ENCODE peak calls at places on chromosomes 13 and 19, in nine cellular contexts. R is transverse colon, U is breast epithelium, G is H1, Z is suprapubic skin, O is prostate gland, M is K562, E is stomach, F is GM12891. S is an unnamed sample.
A peak's percentile ranks its signal among the peaks of the same experiment; 100 is the strongest.

GRCh38 chr13:44767257-44767656 is 191.1 kb upstream of the TSC22D1 start:
- DNase-seq in R (no peak), U (no peak), G (no peak), Z (no peak), O (no peak), M (no peak), E (no peak), F (no peak), S (no peak)

GRCh38 chr13:113935081-113935511 is 38.8 kb downstream of the C13orf46 start:
- DNase-seq in R (no peak), U (no peak), G (no peak), Z (peak; percentile 50), O (no peak), M (no peak), E (no peak), F (no peak), S (no peak)

GRCh38 chr19:53183146-53183545 is 10.0 kb downstream of the ZNF665 start:
- DNase-seq in R (no peak), U (no peak), G (no peak), Z (no peak), O (no peak), M (no peak), E (no peak), F (no peak), S (no peak)

GRCh38 chr13:50170447-50171037 is 155.3 kb downstream of the KCNRG start:
- DNase-seq in R (no peak), U (no peak), G (no peak), Z (no peak), O (no peak), M (no peak), E (no peak), F (no peak), S (no peak)

GRCh38 chr19:46056536-46056935 is 15.7 kb upstream of the IGFL4 start:
- DNase-seq in R (no peak), U (peak; percentile 60), G (no peak), Z (no peak), O (no peak), M (no peak), E (no peak), F (no peak), S (no peak)

GRCh38 chr13:32314968-32315254 is 252 bp downstream of the ZAR1L start:
- DNase-seq in R (peak; percentile 35), U (peak; percentile 40), G (no peak), Z (no peak), O (no peak), M (peak; percentile 26), E (peak; percentile 29), F (peak; percentile 16), S (no peak)

GRCh38 chr13:27283906-27284523 is 13.4 kb downstream of the RASL11A start:
- DNase-seq in R (peak; percentile 21), U (no peak), G (no peak), Z (no peak), O (no peak), M (peak; percentile 13), E (no peak), F (no peak), S (no peak)

GRCh38 chr13:83248751-83249150 is 633.5 kb downstream of the SLITRK1 start:
- DNase-seq in R (no peak), U (peak; percentile 71), G (no peak), Z (no peak), O (no peak), M (no peak), E (no peak), F (no peak), S (no peak)

GRCh38 chr19:4704317-4704673 is 19.3 kb downstream of the DPP9 start:
- DNase-seq in R (no peak), U (no peak), G (no peak), Z (no peak), O (no peak), M (no peak), E (no peak), F (no peak), S (no peak)

GRCh38 chr13:107650081-107650701 is 565.1 kb downstream of the LIG4 start:
- DNase-seq in R (peak; percentile 13), U (no peak), G (peak; percentile 47), Z (no peak), O (no peak), M (peak; percentile 7), E (peak; percentile 53), F (no peak), S (no peak)

GRCh38 chr13:39279077-39279476 is 240.8 kb downstream of the NHLRC3 start:
- DNase-seq in R (no peak), U (no peak), G (no peak), Z (no peak), O (no peak), M (no peak), E (no peak), F (no peak), S (no peak)

GRCh38 chr19:21750586-21751128 is 16.7 kb downstream of the ZNF100 start:
- DNase-seq in R (no peak), U (no peak), G (no peak), Z (no peak), O (no peak), M (no peak), E (no peak), F (no peak), S (no peak)

GRCh38 chr19:53703361-53703760 is 71.6 kb downstream of the DPRX start:
- DNase-seq in R (no peak), U (no peak), G (no peak), Z (no peak), O (no peak), M (no peak), E (no peak), F (no peak), S (no peak)

GRCh38 chr19:46633130-46633529 is 2.9 kb downstream of the GNG8 start:
- DNase-seq in R (no peak), U (no peak), G (no peak), Z (no peak), O (no peak), M (no peak), E (no peak), F (no peak), S (no peak)

GRCh38 chr13:106230450-106230849 is 305.0 kb downstream of the EFNB2 start:
- DNase-seq in R (no peak), U (no peak), G (no peak), Z (no peak), O (no peak), M (no peak), E (no peak), F (no peak), S (no peak)

GRCh38 chr19:19115954-19116353 is 22.3 kb downstream of the TMEM161A start:
- DNase-seq in R (peak; percentile 55), U (no peak), G (no peak), Z (no peak), O (no peak), M (peak; percentile 68), E (peak; percentile 29), F (no peak), S (peak; percentile 58)

GRCh38 chr19:41505105-41505504 is 62.1 kb downstream of the ERICH4 start:
- DNase-seq in R (no peak), U (no peak), G (no peak), Z (no peak), O (no peak), M (no peak), E (no peak), F (no peak), S (no peak)

DNA sequence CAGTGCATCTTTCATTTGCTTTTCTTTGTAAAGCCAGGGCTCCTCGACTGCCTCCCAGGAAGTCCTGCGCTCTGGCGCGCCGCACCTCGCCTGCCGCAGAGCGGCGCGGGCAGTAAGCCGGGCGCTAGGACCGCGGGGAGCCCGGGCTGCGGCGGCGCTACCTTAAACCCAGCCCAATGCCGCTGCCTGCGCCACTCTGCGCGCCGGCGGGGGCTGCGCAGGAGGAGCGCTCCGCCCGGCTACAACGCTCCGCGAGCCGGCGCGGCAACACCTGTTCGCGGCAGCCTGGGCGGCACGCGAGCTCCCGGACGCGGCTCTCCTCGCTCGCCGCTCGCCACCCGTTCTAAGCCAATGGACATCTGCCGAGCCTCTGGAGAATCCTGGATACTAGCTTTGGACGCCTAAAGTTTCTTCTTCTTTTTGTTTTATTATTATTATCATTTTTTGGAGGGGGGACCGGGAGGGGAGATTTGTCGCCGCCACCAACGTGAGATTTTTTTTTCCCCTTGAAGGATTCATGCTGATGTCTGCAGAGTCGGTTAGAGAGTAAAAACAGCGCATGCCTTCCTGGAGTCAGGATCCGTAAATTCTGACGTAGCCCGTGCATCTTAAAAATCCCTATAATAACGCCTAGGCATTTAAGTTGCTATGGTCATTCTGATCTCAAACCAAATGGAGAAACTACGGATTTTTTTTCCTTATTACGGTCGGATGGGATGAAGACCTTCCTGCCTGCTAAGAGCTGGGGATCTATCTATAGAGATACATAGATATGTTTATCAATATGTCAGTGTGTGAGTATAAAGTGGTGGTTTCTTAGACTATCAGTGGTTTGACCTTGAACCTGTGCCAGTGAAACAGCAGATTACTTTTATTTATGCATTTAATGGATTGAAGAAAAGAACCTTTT is at the start of gene FGF9:
- DNase-seq in R (peak; percentile 87), U (peak; percentile 26), G (no peak), Z (peak; percentile 65), O (peak; percentile 62), M (peak; percentile 78), E (peak; percentile 86), F (peak; percentile 78), S (peak; percentile 78)
- TF ChIP-seq POLR2A in R (peak; percentile 55), U (no peak), G (no peak), Z (no peak), O (peak; percentile 34), M (no peak), E (no peak), F (no peak), S (peak; percentile 56)

GRCh38 chr19:48674921-48675824 is 2.4 kb upstream of the NTN5 start:
- DNase-seq in R (peak; percentile 86), U (peak; percentile 80), G (no peak), Z (peak; percentile 90), O (peak; percentile 84), M (peak; percentile 86), E (peak; percentile 88), F (peak; percentile 96), S (peak; percentile 93)
- TF ChIP-seq POLR2AphosphoS5 in R (no peak), U (peak; percentile 30), G (no peak), Z (no peak), O (peak; percentile 59), M (no peak), E (no peak), F (no peak), S (no peak)

GRCh38 chr13:110640591-110641029 is 25.3 kb downstream of the NAXD start:
- DNase-seq in R (no peak), U (no peak), G (no peak), Z (no peak), O (no peak), M (no peak), E (peak; percentile 32), F (no peak), S (no peak)
- TF ChIP-seq POLR2A in R (no peak), U (no peak), G (no peak), Z (no peak), O (no peak), M (peak; percentile 40), E (no peak), F (peak; percentile 53), S (peak; percentile 39)

DNA sequence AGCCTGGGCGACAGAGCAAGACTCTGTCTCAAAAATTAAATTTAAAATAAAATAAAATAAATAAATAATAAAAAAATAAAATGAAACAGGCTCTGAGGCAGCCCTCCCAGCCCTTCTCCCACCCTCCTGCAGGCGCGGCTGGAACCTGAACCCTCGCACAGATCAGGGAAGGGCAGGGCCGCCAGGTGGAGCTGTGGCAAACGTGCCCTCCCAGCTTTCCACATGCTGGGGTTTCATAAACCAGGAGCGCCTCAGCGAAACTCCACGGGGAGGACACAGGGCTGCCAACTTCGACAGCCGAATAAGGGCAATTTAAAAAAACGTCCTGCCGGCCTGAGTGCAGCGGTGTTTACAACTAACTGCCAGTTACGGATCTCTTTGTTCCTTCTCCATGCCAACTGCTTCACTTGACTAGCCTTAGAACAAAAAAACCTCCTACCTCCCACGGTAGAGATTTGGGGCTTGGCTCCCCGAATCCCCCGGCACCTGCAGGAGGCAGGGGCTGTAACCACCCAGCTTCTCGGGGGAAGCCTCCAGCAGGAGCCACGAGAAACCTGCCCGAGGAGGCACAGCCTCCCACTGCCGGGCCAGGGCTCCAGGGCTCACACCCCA is 15.9 kb downstream of the ZNF787 start:
- DNase-seq in R (peak; percentile 89), U (peak; percentile 89), G (peak; percentile 61), Z (peak; percentile 79), O (peak; percentile 93), M (no peak), E (peak; percentile 87), F (peak; percentile 56), S (no peak)
- TF ChIP-seq POLR2AphosphoS5 in R (peak; percentile 63), U (peak; percentile 31), G (no peak), Z (no peak), O (peak; percentile 90), M (no peak), E (peak; percentile 24), F (no peak), S (no peak)

S was measured in GM12892.